ENCODE peak calls at places on chromosomes 16 and 17, in seven cellular contexts. One of them, this sample, is unnamed.

GRCh38 chr17:20952183-20952582 is 90.6 kb downstream of the USP22 start:
- DNase-seq in BE2C: no peak
- DNase-seq in neural progenitor cell: no peak
- DNase-seq in lower lobe of right lung: no peak
- DNase-seq in colonic mucosa: peak
- DNase-seq in PC-9: no peak
- DNase-seq in IMR-90: no peak
- DNase-seq in this sample: no peak

GRCh38 chr17:4249452-4250029 is 14.2 kb downstream of the ANKFY1 start:
- DNase-seq in BE2C: peak
- DNase-seq in neural progenitor cell: peak
- DNase-seq in lower lobe of right lung: no peak
- DNase-seq in colonic mucosa: no peak
- DNase-seq in PC-9: no peak
- DNase-seq in IMR-90: peak
- DNase-seq in this sample: peak

GRCh38 chr17:8369944-8370343 is 6.6 kb downstream of the KRABD2 start:
- DNase-seq in BE2C: no peak
- DNase-seq in neural progenitor cell: no peak
- DNase-seq in lower lobe of right lung: no peak
- DNase-seq in colonic mucosa: no peak
- DNase-seq in PC-9: no peak
- DNase-seq in IMR-90: no peak
- DNase-seq in this sample: no peak

GRCh38 chr16:48126801-48127644 is 28.8 kb downstream of the ABCC12 start:
- DNase-seq in BE2C: no peak
- DNase-seq in neural progenitor cell: no peak
- DNase-seq in lower lobe of right lung: peak
- DNase-seq in colonic mucosa: no peak
- DNase-seq in PC-9: peak
- DNase-seq in IMR-90: peak
- DNase-seq in this sample: peak

GRCh38 chr16:54748611-54749190 is 182.0 kb upstream of the IRX5 start:
- DNase-seq in BE2C: no peak
- DNase-seq in neural progenitor cell: no peak
- DNase-seq in lower lobe of right lung: no peak
- DNase-seq in colonic mucosa: no peak
- DNase-seq in PC-9: no peak
- DNase-seq in IMR-90: no peak
- DNase-seq in this sample: no peak

GRCh38 chr16:67546761-67547422 is 15.4 kb upstream of the CTCF start:
- DNase-seq in BE2C: peak
- DNase-seq in neural progenitor cell: peak
- DNase-seq in lower lobe of right lung: peak
- DNase-seq in colonic mucosa: peak
- DNase-seq in PC-9: no peak
- DNase-seq in IMR-90: peak
- DNase-seq in this sample: peak

GRCh38 chr16:23434380-23434779 is 18.6 kb downstream of the COG7 start:
- DNase-seq in BE2C: peak
- DNase-seq in neural progenitor cell: peak
- DNase-seq in lower lobe of right lung: no peak
- DNase-seq in colonic mucosa: peak
- DNase-seq in PC-9: peak
- DNase-seq in IMR-90: peak
- DNase-seq in this sample: peak

GRCh38 chr16:11329080-11329491 is 16.2 kb upstream of the RMI2 start:
- DNase-seq in BE2C: no peak
- DNase-seq in neural progenitor cell: peak
- DNase-seq in lower lobe of right lung: no peak
- DNase-seq in colonic mucosa: no peak
- DNase-seq in PC-9: no peak
- DNase-seq in IMR-90: peak
- DNase-seq in this sample: peak

GRCh38 chr16:30054451-30054850 is 11.1 kb upstream of the ALDOA start:
- DNase-seq in BE2C: no peak
- DNase-seq in neural progenitor cell: no peak
- DNase-seq in lower lobe of right lung: no peak
- DNase-seq in colonic mucosa: no peak
- DNase-seq in PC-9: no peak
- DNase-seq in IMR-90: no peak
- DNase-seq in this sample: no peak

GRCh38 chr17:40063034-40063765 is 435 bp downstream of the THRA start:
- DNase-seq in BE2C: peak
- DNase-seq in neural progenitor cell: peak
- DNase-seq in lower lobe of right lung: peak
- DNase-seq in colonic mucosa: peak
- DNase-seq in PC-9: no peak
- DNase-seq in IMR-90: no peak
- DNase-seq in this sample: no peak

GRCh38 chr17:81513669-81514484 is 1.3 kb upstream of the ACTG1 start:
- DNase-seq in BE2C: peak
- DNase-seq in neural progenitor cell: peak
- DNase-seq in lower lobe of right lung: peak
- DNase-seq in colonic mucosa: peak
- DNase-seq in PC-9: peak
- DNase-seq in IMR-90: peak
- DNase-seq in this sample: peak

GRCh38 chr17:32528825-32529224 is 42.0 kb downstream of the CDK5R1 start:
- DNase-seq in BE2C: no peak
- DNase-seq in neural progenitor cell: no peak
- DNase-seq in lower lobe of right lung: no peak
- DNase-seq in colonic mucosa: no peak
- DNase-seq in PC-9: no peak
- DNase-seq in IMR-90: no peak
- DNase-seq in this sample: no peak
- H3K4me3 ChIP-seq in BE2C: no peak
- H3K4me3 ChIP-seq in neural progenitor cell: no peak
- H3K4me3 ChIP-seq in lower lobe of right lung: no peak
- H3K4me3 ChIP-seq in colonic mucosa: no peak
- H3K4me3 ChIP-seq in PC-9: no peak
- H3K4me3 ChIP-seq in IMR-90: no peak
- H3K4me3 ChIP-seq in this sample: no peak

GRCh38 chr17:31131299-31131698 is 36.5 kb downstream of the NF1 start:
- DNase-seq in BE2C: no peak
- DNase-seq in neural progenitor cell: no peak
- DNase-seq in lower lobe of right lung: no peak
- DNase-seq in colonic mucosa: no peak
- DNase-seq in PC-9: no peak
- DNase-seq in IMR-90: no peak
- DNase-seq in this sample: no peak

GRCh38 chr17:31132977-31133376 is 38.2 kb downstream of the NF1 start:
- DNase-seq in BE2C: no peak
- DNase-seq in neural progenitor cell: no peak
- DNase-seq in lower lobe of right lung: no peak
- DNase-seq in colonic mucosa: no peak
- DNase-seq in PC-9: no peak
- DNase-seq in IMR-90: no peak
- DNase-seq in this sample: no peak

GRCh38 chr17:31134526-31134925 is 39.7 kb downstream of the NF1 start:
- DNase-seq in BE2C: no peak
- DNase-seq in neural progenitor cell: no peak
- DNase-seq in lower lobe of right lung: no peak
- DNase-seq in colonic mucosa: no peak
- DNase-seq in PC-9: no peak
- DNase-seq in IMR-90: no peak
- DNase-seq in this sample: peak

GRCh38 chr17:31128241-31128640 is 33.5 kb downstream of the NF1 start:
- DNase-seq in BE2C: no peak
- DNase-seq in neural progenitor cell: no peak
- DNase-seq in lower lobe of right lung: no peak
- DNase-seq in colonic mucosa: no peak
- DNase-seq in PC-9: no peak
- DNase-seq in IMR-90: no peak
- DNase-seq in this sample: no peak

DNA sequence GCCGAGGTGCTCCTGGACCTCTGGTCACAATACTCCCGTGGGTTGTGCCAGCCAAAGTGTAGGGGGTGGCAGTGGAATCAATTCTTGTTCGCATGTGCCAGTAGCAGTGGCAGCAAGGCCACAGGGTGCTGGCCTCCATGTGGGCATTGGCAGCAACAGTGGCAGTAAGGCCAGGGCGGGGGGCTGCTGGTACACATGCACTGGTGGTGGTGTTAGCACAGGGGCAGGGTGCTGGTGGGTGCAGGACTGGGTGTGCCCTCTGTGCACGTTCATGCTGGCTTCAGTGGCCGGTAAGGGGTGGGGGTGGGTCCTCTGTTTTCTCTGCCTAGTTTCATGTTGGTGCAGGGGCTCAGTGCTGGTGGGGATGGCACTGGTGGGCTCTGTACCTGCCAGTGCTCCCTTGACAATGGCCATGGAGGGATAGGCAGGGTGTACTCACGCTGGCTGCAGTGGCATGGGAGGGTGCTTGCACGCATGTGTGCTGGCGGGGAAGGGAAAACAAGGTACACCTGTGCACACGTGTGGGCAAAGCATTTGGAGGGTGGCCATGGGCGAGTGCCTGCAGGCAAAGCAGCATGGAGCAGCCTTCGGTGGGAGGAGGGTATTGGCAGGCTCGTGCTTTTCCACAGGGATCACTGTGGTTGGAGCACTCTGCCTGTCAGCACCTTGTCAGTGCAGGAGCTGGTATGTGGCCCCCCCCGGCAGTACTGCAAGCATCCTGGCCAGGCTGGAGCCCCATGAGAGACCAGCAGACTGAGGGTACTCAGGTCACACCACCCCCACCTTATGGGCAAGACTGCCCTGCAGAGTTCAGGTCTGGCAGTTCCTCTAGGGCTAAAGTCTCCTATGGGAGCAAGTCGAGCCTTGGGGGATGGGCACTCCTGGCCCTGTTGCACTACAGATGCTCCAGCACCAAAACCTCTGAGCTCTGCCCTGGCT is 35.8 kb downstream of the NF1 start:
- DNase-seq in BE2C: no peak
- DNase-seq in neural progenitor cell: peak
- DNase-seq in lower lobe of right lung: no peak
- DNase-seq in colonic mucosa: no peak
- DNase-seq in PC-9: no peak
- DNase-seq in IMR-90: no peak
- DNase-seq in this sample: no peak
- TF ChIP-seq CTCF in BE2C: no peak
- TF ChIP-seq CTCF in neural progenitor cell: no peak
- TF ChIP-seq CTCF in lower lobe of right lung: no peak
- TF ChIP-seq CTCF in colonic mucosa: no peak
- TF ChIP-seq CTCF in PC-9: no peak
- TF ChIP-seq CTCF in IMR-90: no peak
- TF ChIP-seq CTCF in this sample: no peak

GRCh38 chr16:10181196-10182162 is 749 bp downstream of the GRIN2A start:
- DNase-seq in BE2C: peak
- DNase-seq in neural progenitor cell: peak
- DNase-seq in lower lobe of right lung: peak
- DNase-seq in colonic mucosa: peak
- DNase-seq in PC-9: no peak
- DNase-seq in IMR-90: peak
- DNase-seq in this sample: peak

GRCh38 chr16:10182186-10182683 is at the start of gene GRIN2A:
- DNase-seq in BE2C: no peak
- DNase-seq in neural progenitor cell: peak
- DNase-seq in lower lobe of right lung: no peak
- DNase-seq in colonic mucosa: no peak
- DNase-seq in PC-9: no peak
- DNase-seq in IMR-90: no peak
- DNase-seq in this sample: no peak

GRCh38 chr16:10180042-10180770 is 2.0 kb downstream of the GRIN2A start:
- DNase-seq in BE2C: no peak
- DNase-seq in neural progenitor cell: no peak
- DNase-seq in lower lobe of right lung: no peak
- DNase-seq in colonic mucosa: no peak
- DNase-seq in PC-9: no peak
- DNase-seq in IMR-90: no peak
- DNase-seq in this sample: no peak

GRCh38 chr16:10180771-10181163 is 1.5 kb downstream of the GRIN2A start:
- DNase-seq in BE2C: peak
- DNase-seq in neural progenitor cell: peak
- DNase-seq in lower lobe of right lung: no peak
- DNase-seq in colonic mucosa: peak
- DNase-seq in PC-9: no peak
- DNase-seq in IMR-90: no peak
- DNase-seq in this sample: no peak

GRCh38 chr16:10183606-10183959 is 1.4 kb upstream of the GRIN2A start:
- DNase-seq in BE2C: no peak
- DNase-seq in neural progenitor cell: no peak
- DNase-seq in lower lobe of right lung: no peak
- DNase-seq in colonic mucosa: no peak
- DNase-seq in PC-9: no peak
- DNase-seq in IMR-90: no peak
- DNase-seq in this sample: no peak
- H3K4me3 ChIP-seq in BE2C: no peak
- H3K4me3 ChIP-seq in neural progenitor cell: peak
- H3K4me3 ChIP-seq in lower lobe of right lung: no peak
- H3K4me3 ChIP-seq in colonic mucosa: no peak
- H3K4me3 ChIP-seq in PC-9: no peak
- H3K4me3 ChIP-seq in IMR-90: no peak
- H3K4me3 ChIP-seq in this sample: no peak

GRCh38 chr16:50188619-50189136 is 35.6 kb downstream of the TENT4B start:
- DNase-seq in BE2C: no peak
- DNase-seq in neural progenitor cell: no peak
- DNase-seq in lower lobe of right lung: no peak
- DNase-seq in colonic mucosa: no peak
- DNase-seq in PC-9: peak
- DNase-seq in IMR-90: no peak
- DNase-seq in this sample: no peak
- TF ChIP-seq CTCF in BE2C: no peak
- TF ChIP-seq CTCF in neural progenitor cell: no peak
- TF ChIP-seq CTCF in lower lobe of right lung: no peak
- TF ChIP-seq CTCF in colonic mucosa: no peak
- TF ChIP-seq CTCF in PC-9: no peak
- TF ChIP-seq CTCF in IMR-90: no peak
- TF ChIP-seq CTCF in this sample: no peak